ENCODE peak calls at places on chromosomes 5 and 9, in ten cellular contexts. M, A, C, L, O, K, X, R, U and E are unnamed samples.

GRCh38 chr9:136345281-136346156 is 18.0 kb downstream of the DNLZ start:
- DNase-seq in C (no peak), R (peak; percentile 52), U (no peak), O (peak; percentile 74), L (no peak), M (no peak), A (no peak), X (no peak), K (peak; percentile 60), E (peak; percentile 89)

GRCh38 chr9:121369595-121370265 is at the start of gene STOM:
- DNase-seq in C (peak; percentile 23), A (peak; percentile 71), K (peak; percentile 69), X (peak; percentile 60), L (no peak), R (peak; percentile 94), U (no peak), M (no peak), O (no peak), E (no peak)

GRCh38 chr5:42811591-42812392 is at the start of gene SELENOP:
- DNase-seq in X (no peak), O (peak; percentile 22), A (peak; percentile 6), R (peak; percentile 37), L (peak; percentile 98), K (no peak), U (no peak), M (no peak), C (no peak), E (no peak)

GRCh38 chr5:107672212-107673105 is 1.7 kb upstream of the EFNA5 start:
- DNase-seq in A (peak; percentile 34), U (peak; percentile 95), K (peak; percentile 99), R (peak; percentile 63), L (peak; percentile 92), O (peak; percentile 85), M (no peak), X (no peak), C (no peak), E (peak; percentile 92)

GRCh38 chr5:139710370-139711066 is 62.4 kb downstream of the CXXC5 start:
- DNase-seq in X (peak; percentile 59), L (no peak), O (peak; percentile 87), U (peak; percentile 40), R (peak; percentile 49), C (no peak), A (no peak), M (no peak), K (peak; percentile 39), E (peak; percentile 62)

GRCh38 chr5:88952344-88952743 is 69.4 kb upstream of the MEF2C start:
- DNase-seq in C (no peak), L (peak; percentile 95), A (no peak), X (no peak), R (no peak), O (peak; percentile 27), U (peak; percentile 88), M (no peak), K (peak; percentile 59), E (no peak)

GRCh38 chr9:88814521-88815101 is 176.7 kb upstream of the S1PR3 start:
- DNase-seq in C (no peak), X (no peak), R (peak; percentile 96), A (peak; percentile 86), K (no peak), O (no peak), U (no peak), M (no peak), L (no peak), E (no peak)

GRCh38 chr5:377326-377981 is 55.9 kb downstream of the AHRR start:
- DNase-seq in C (no peak), O (no peak), M (no peak), R (no peak), L (no peak), A (no peak), K (no peak), U (no peak), X (no peak), E (no peak)

GRCh38 chr5:61342066-61342465 is 10.0 kb downstream of the ZSWIM6 start:
- DNase-seq in M (no peak), X (no peak), U (no peak), O (no peak), K (peak; percentile 60), C (no peak), L (no peak), R (peak; percentile 62), A (no peak), E (no peak)

GRCh38 chr5:143241892-143242291 is 161.6 kb downstream of the NR3C1 start:
- DNase-seq in L (no peak), X (no peak), U (no peak), R (peak; percentile 34), K (peak; percentile 76), O (no peak), M (no peak), A (no peak), C (no peak), E (no peak)

GRCh38 chr9:94289691-94290090 is 30.6 kb downstream of the ZNF169 start:
- DNase-seq in L (no peak), X (no peak), U (no peak), O (no peak), M (no peak), A (no peak), C (no peak), R (no peak), K (no peak), E (no peak)

GRCh38 chr9:121766081-121766683 is 114.7 kb downstream of the DAB2IP start:
- DNase-seq in U (no peak), K (no peak), X (no peak), R (no peak), L (no peak), M (no peak), A (no peak), O (no peak), C (no peak), E (no peak)

GRCh38 chr5:63127054-63127453 is 548.4 kb downstream of the LRRC70 start:
- DNase-seq in O (no peak), R (peak; percentile 31), L (no peak), A (no peak), C (no peak), U (no peak), M (no peak), X (no peak), K (peak; percentile 52), E (no peak)

GRCh38 chr5:101390317-101390908 is 487.3 kb upstream of the ST8SIA4 start:
- DNase-seq in U (peak; percentile 7), X (no peak), O (peak; percentile 37), C (no peak), R (peak; percentile 46), M (no peak), A (peak; percentile 10), K (peak; percentile 59), L (peak; percentile 70), E (peak; percentile 14)

GRCh38 chr9:129021091-129021490 is 7.0 kb downstream of the SH3GLB2 start:
- DNase-seq in K (no peak), U (no peak), X (no peak), O (no peak), C (no peak), A (no peak), L (no peak), M (no peak), R (no peak), E (no peak)

GRCh38 chr5:141664733-141665461 is 13.7 kb upstream of the FCHSD1 start:
- DNase-seq in U (peak; percentile 35), K (peak; percentile 68), R (peak; percentile 59), X (peak; percentile 47), L (peak; percentile 25), C (peak; percentile 71), A (no peak), O (peak; percentile 86), M (peak; percentile 64), E (peak; percentile 72)

GRCh38 chr9:31334837-31335528 is 1049.5 kb upstream of the ACO1 start:
- DNase-seq in C (no peak), U (no peak), R (no peak), M (no peak), O (no peak), K (no peak), A (no peak), L (no peak), X (no peak), E (no peak)

GRCh38 chr9:114057161-114057560 is 20.9 kb downstream of the AMBP start:
- DNase-seq in U (no peak), R (no peak), O (no peak), C (no peak), A (no peak), X (no peak), M (no peak), K (no peak), L (no peak), E (no peak)

GRCh38 chr5:130939059-130939458 is 226.0 kb downstream of the HINT1 start:
- DNase-seq in U (no peak), C (no peak), X (no peak), R (peak; percentile 43), M (no peak), L (no peak), K (no peak), O (no peak), A (no peak), E (no peak)

GRCh38 chr5:137630216-137630971 is 105.5 kb downstream of the KLHL3 start:
- DNase-seq in M (no peak), L (no peak), C (no peak), U (no peak), K (no peak), O (peak; percentile 31), R (no peak), X (no peak), A (no peak), E (no peak)

GRCh38 chr9:114799441-114799840 is 6.4 kb downstream of the TNFSF15 start:
- DNase-seq in X (no peak), K (no peak), A (no peak), O (peak; percentile 67), R (no peak), L (no peak), M (no peak), C (no peak), U (no peak), E (peak; percentile 43)

GRCh38 chr5:124210106-124210918 is 536.1 kb downstream of the ZNF608 start:
- DNase-seq in U (no peak), X (no peak), O (no peak), R (no peak), A (no peak), M (no peak), K (no peak), L (no peak), C (no peak), E (no peak)

GRCh38 chr5:178667685-178668084 is 40.8 kb upstream of the CLK4 start:
- DNase-seq in K (no peak), M (no peak), X (no peak), L (no peak), A (no peak), C (no peak), O (no peak), U (no peak), R (no peak), E (no peak)

GRCh38 chr9:114757984-114758383 is 47.9 kb downstream of the TNFSF15 start:
- DNase-seq in A (no peak), R (no peak), M (no peak), X (no peak), O (no peak), K (no peak), U (no peak), L (no peak), C (no peak), E (no peak)

GRCh38 chr5:116750626-116751188 is 176.1 kb upstream of the SEMA6A start:
- DNase-seq in X (no peak), L (no peak), R (no peak), O (no peak), C (no peak), U (no peak), M (no peak), K (peak; percentile 72), A (no peak), E (no peak)

GRCh38 chr5:14560091-14560595 is 21.4 kb upstream of the OTULINL start:
- DNase-seq in M (no peak), O (no peak), A (no peak), K (no peak), C (no peak), R (no peak), X (no peak), U (peak; percentile 70), L (peak; percentile 100), E (peak; percentile 91)

GRCh38 chr9:12604154-12604825 is 88.9 kb upstream of the TYRP1 start:
- DNase-seq in L (no peak), A (peak; percentile 2), C (no peak), R (peak; percentile 0), O (no peak), K (peak; percentile 64), X (no peak), M (no peak), U (no peak), E (no peak)

GRCh38 chr5:10461904-10462542 is 20.3 kb downstream of the ROPN1L start:
- DNase-seq in K (peak; percentile 27), X (no peak), A (no peak), M (no peak), U (no peak), C (no peak), L (no peak), O (no peak), R (peak; percentile 33), E (no peak)